ENCODE peak calls at places on chromosomes 6 and 20, in eight cellular contexts. One of them, this sample, is unnamed.

GRCh38 chr20:63092660-63093215 is 86.0 kb upstream of the BHLHE23 start:
- DNase-seq in vagina: no peak
- DNase-seq in AG04450: no peak
- DNase-seq in choroid plexus epithelial cell: no peak
- DNase-seq in fibroblast of pulmonary artery: no peak
- DNase-seq in HFFc6: no peak
- DNase-seq in endothelial cell: no peak
- DNase-seq in fibroblast of lung: no peak
- DNase-seq in this sample: peak; percentile 77

GRCh38 chr6:157632821-157633220 is 190.2 kb upstream of the SNX9 start:
- DNase-seq in vagina: no peak
- DNase-seq in AG04450: peak; percentile 55
- DNase-seq in choroid plexus epithelial cell: peak; percentile 67
- DNase-seq in fibroblast of pulmonary artery: peak; percentile 53
- DNase-seq in HFFc6: peak; percentile 54
- DNase-seq in endothelial cell: no peak
- DNase-seq in fibroblast of lung: peak; percentile 89
- DNase-seq in this sample: no peak

GRCh38 chr6:17204548-17204947 is 76.6 kb upstream of the RBM24 start:
- DNase-seq in vagina: no peak
- DNase-seq in AG04450: no peak
- DNase-seq in choroid plexus epithelial cell: no peak
- DNase-seq in fibroblast of pulmonary artery: no peak
- DNase-seq in HFFc6: no peak
- DNase-seq in endothelial cell: no peak
- DNase-seq in fibroblast of lung: no peak
- DNase-seq in this sample: no peak

GRCh38 chr6:51600514-51600913 is 486.9 kb downstream of the PKHD1 start:
- DNase-seq in vagina: no peak
- DNase-seq in AG04450: no peak
- DNase-seq in choroid plexus epithelial cell: no peak
- DNase-seq in fibroblast of pulmonary artery: no peak
- DNase-seq in HFFc6: no peak
- DNase-seq in endothelial cell: no peak
- DNase-seq in fibroblast of lung: no peak
- DNase-seq in this sample: no peak

GRCh38 chr6:32153252-32153834 is 598 bp upstream of the PPT2 start:
- DNase-seq in vagina: no peak
- DNase-seq in AG04450: no peak
- DNase-seq in choroid plexus epithelial cell: peak; percentile 48
- DNase-seq in fibroblast of pulmonary artery: no peak
- DNase-seq in HFFc6: no peak
- DNase-seq in endothelial cell: no peak
- DNase-seq in fibroblast of lung: peak; percentile 52
- DNase-seq in this sample: no peak

GRCh38 chr6:31143148-31143547 is 4.3 kb upstream of the PSORS1C2 start:
- DNase-seq in vagina: no peak
- DNase-seq in AG04450: peak; percentile 32
- DNase-seq in choroid plexus epithelial cell: peak; percentile 91
- DNase-seq in fibroblast of pulmonary artery: peak; percentile 90
- DNase-seq in HFFc6: no peak
- DNase-seq in endothelial cell: peak; percentile 23
- DNase-seq in fibroblast of lung: peak; percentile 90
- DNase-seq in this sample: no peak

GRCh38 chr6:30687659-30688431 is 1.4 kb upstream of the PPP1R18 start:
- DNase-seq in vagina: no peak
- DNase-seq in AG04450: no peak
- DNase-seq in choroid plexus epithelial cell: peak; percentile 48
- DNase-seq in fibroblast of pulmonary artery: peak; percentile 40
- DNase-seq in HFFc6: peak; percentile 53
- DNase-seq in endothelial cell: peak; percentile 21
- DNase-seq in fibroblast of lung: peak; percentile 41
- DNase-seq in this sample: no peak

GRCh38 chr6:53524455-53524815 is 20.5 kb downstream of the GCLC start:
- DNase-seq in vagina: no peak
- DNase-seq in AG04450: no peak
- DNase-seq in choroid plexus epithelial cell: peak; percentile 64
- DNase-seq in fibroblast of pulmonary artery: peak; percentile 52
- DNase-seq in HFFc6: peak; percentile 73
- DNase-seq in endothelial cell: no peak
- DNase-seq in fibroblast of lung: peak; percentile 80
- DNase-seq in this sample: no peak

GRCh38 chr6:41591859-41592502 is 45.8 kb downstream of the FOXP4 start:
- DNase-seq in vagina: no peak
- DNase-seq in AG04450: peak; percentile 27
- DNase-seq in choroid plexus epithelial cell: peak; percentile 70
- DNase-seq in fibroblast of pulmonary artery: peak; percentile 66
- DNase-seq in HFFc6: peak; percentile 38
- DNase-seq in endothelial cell: peak; percentile 87
- DNase-seq in fibroblast of lung: peak; percentile 32
- DNase-seq in this sample: no peak

GRCh38 chr6:112163295-112164257 is 76.2 kb downstream of the FAM229B start:
- DNase-seq in vagina: no peak
- DNase-seq in AG04450: no peak
- DNase-seq in choroid plexus epithelial cell: peak; percentile 55
- DNase-seq in fibroblast of pulmonary artery: peak; percentile 56
- DNase-seq in HFFc6: peak; percentile 42
- DNase-seq in endothelial cell: peak; percentile 88
- DNase-seq in fibroblast of lung: peak; percentile 31
- DNase-seq in this sample: no peak

GRCh38 chr20:58819921-58820320 is 30.8 kb downstream of the GNAS-AS1 start:
- DNase-seq in vagina: no peak
- DNase-seq in AG04450: no peak
- DNase-seq in choroid plexus epithelial cell: no peak
- DNase-seq in fibroblast of pulmonary artery: no peak
- DNase-seq in HFFc6: no peak
- DNase-seq in endothelial cell: no peak
- DNase-seq in fibroblast of lung: no peak
- DNase-seq in this sample: peak; percentile 54

GRCh38 chr6:19772891-19773290 is 64.3 kb upstream of the ID4 start:
- DNase-seq in vagina: no peak
- DNase-seq in AG04450: no peak
- DNase-seq in choroid plexus epithelial cell: peak; percentile 3
- DNase-seq in fibroblast of pulmonary artery: no peak
- DNase-seq in HFFc6: no peak
- DNase-seq in endothelial cell: no peak
- DNase-seq in fibroblast of lung: no peak
- DNase-seq in this sample: no peak

GRCh38 chr6:43859213-43859612 is 89.2 kb downstream of the VEGFA start:
- DNase-seq in vagina: no peak
- DNase-seq in AG04450: no peak
- DNase-seq in choroid plexus epithelial cell: no peak
- DNase-seq in fibroblast of pulmonary artery: no peak
- DNase-seq in HFFc6: no peak
- DNase-seq in endothelial cell: no peak
- DNase-seq in fibroblast of lung: no peak
- DNase-seq in this sample: no peak

DNA sequence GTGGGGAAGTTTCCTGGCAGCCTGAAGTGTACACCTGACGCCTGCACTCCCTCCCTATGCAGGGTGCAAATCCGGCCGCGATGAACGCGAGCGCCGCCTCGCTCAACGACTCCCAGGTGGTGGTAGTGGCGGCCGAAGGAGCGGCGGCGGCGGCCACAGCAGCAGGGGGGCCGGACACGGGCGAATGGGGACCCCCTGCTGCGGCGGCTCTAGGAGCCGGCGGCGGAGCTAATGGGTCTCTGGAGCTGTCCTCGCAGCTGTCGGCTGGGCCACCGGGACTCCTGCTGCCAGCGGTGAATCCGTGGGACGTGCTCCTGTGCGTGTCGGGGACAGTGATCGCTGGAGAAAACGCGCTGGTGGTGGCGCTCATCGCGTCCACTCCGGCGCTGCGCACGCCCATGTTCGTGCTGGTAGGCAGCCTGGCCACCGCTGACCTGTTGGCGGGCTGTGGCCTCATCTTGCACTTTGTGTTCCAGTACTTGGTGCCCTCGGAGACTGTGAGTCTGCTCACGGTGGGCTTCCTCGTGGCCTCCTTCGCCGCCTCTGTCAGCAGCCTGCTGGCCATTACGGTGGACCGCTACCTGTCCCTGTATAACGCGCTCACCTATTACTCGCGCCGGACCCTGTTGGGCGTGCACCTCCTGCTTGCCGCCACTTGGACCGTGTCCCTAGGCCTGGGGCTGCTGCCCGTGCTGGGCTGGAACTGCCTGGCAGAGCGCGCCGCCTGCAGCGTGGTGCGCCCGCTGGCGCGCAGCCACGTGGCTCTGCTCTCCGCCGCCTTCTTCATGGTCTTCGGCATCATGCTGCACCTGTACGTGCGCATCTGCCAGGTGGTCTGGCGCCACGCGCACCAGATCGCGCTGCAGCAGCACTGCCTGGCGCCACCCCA is 1.2 kb downstream of the GPR6 start:
- DNase-seq in vagina: no peak
- DNase-seq in AG04450: no peak
- DNase-seq in choroid plexus epithelial cell: no peak
- DNase-seq in fibroblast of pulmonary artery: no peak
- DNase-seq in HFFc6: no peak
- DNase-seq in endothelial cell: peak; percentile 11
- DNase-seq in fibroblast of lung: no peak
- DNase-seq in this sample: peak; percentile 90
- TF ChIP-seq CTCF in vagina: no peak
- TF ChIP-seq CTCF in AG04450: no peak
- TF ChIP-seq CTCF in choroid plexus epithelial cell: no peak
- TF ChIP-seq CTCF in fibroblast of pulmonary artery: no peak
- TF ChIP-seq CTCF in HFFc6: no peak
- TF ChIP-seq CTCF in endothelial cell: no peak
- TF ChIP-seq CTCF in fibroblast of lung: no peak
- TF ChIP-seq CTCF in this sample: no peak

GRCh38 chr6:22145823-22146379 is 150.9 kb downstream of the PRL start:
- DNase-seq in vagina: no peak
- DNase-seq in AG04450: peak; percentile 42
- DNase-seq in choroid plexus epithelial cell: peak; percentile 83
- DNase-seq in fibroblast of pulmonary artery: peak; percentile 65
- DNase-seq in HFFc6: peak; percentile 61
- DNase-seq in endothelial cell: peak; percentile 10
- DNase-seq in fibroblast of lung: peak; percentile 82
- DNase-seq in this sample: no peak
- TF ChIP-seq CTCF in vagina: no peak
- TF ChIP-seq CTCF in AG04450: peak; percentile 50
- TF ChIP-seq CTCF in choroid plexus epithelial cell: peak; percentile 57
- TF ChIP-seq CTCF in fibroblast of pulmonary artery: peak; percentile 30
- TF ChIP-seq CTCF in HFFc6: no peak
- TF ChIP-seq CTCF in endothelial cell: no peak
- TF ChIP-seq CTCF in fibroblast of lung: peak; percentile 52
- TF ChIP-seq CTCF in this sample: peak; percentile 73

GRCh38 chr6:38774933-38775707 is 60.0 kb downstream of the DNAH8 start:
- DNase-seq in vagina: no peak
- DNase-seq in AG04450: no peak
- DNase-seq in choroid plexus epithelial cell: no peak
- DNase-seq in fibroblast of pulmonary artery: no peak
- DNase-seq in HFFc6: no peak
- DNase-seq in endothelial cell: no peak
- DNase-seq in fibroblast of lung: no peak
- DNase-seq in this sample: no peak

GRCh38 chr6:38776515-38776914 is 61.4 kb downstream of the DNAH8 start:
- DNase-seq in vagina: no peak
- DNase-seq in AG04450: no peak
- DNase-seq in choroid plexus epithelial cell: peak; percentile 60
- DNase-seq in fibroblast of pulmonary artery: no peak
- DNase-seq in HFFc6: peak; percentile 44
- DNase-seq in endothelial cell: no peak
- DNase-seq in fibroblast of lung: peak; percentile 49
- DNase-seq in this sample: no peak

GRCh38 chr6:38771111-38771694 is 56.1 kb downstream of the DNAH8 start:
- DNase-seq in vagina: no peak
- DNase-seq in AG04450: no peak
- DNase-seq in choroid plexus epithelial cell: peak; percentile 43
- DNase-seq in fibroblast of pulmonary artery: peak; percentile 29
- DNase-seq in HFFc6: no peak
- DNase-seq in endothelial cell: no peak
- DNase-seq in fibroblast of lung: no peak
- DNase-seq in this sample: no peak

GRCh38 chr6:38775870-38776269 is 60.8 kb downstream of the DNAH8 start:
- DNase-seq in vagina: no peak
- DNase-seq in AG04450: no peak
- DNase-seq in choroid plexus epithelial cell: no peak
- DNase-seq in fibroblast of pulmonary artery: no peak
- DNase-seq in HFFc6: no peak
- DNase-seq in endothelial cell: no peak
- DNase-seq in fibroblast of lung: no peak
- DNase-seq in this sample: no peak

GRCh38 chr6:38773338-38773737 is 58.2 kb downstream of the DNAH8 start:
- DNase-seq in vagina: no peak
- DNase-seq in AG04450: no peak
- DNase-seq in choroid plexus epithelial cell: no peak
- DNase-seq in fibroblast of pulmonary artery: peak; percentile 8
- DNase-seq in HFFc6: no peak
- DNase-seq in endothelial cell: peak; percentile 31
- DNase-seq in fibroblast of lung: no peak
- DNase-seq in this sample: no peak
- TF ChIP-seq CTCF in vagina: no peak
- TF ChIP-seq CTCF in AG04450: peak; percentile 12
- TF ChIP-seq CTCF in choroid plexus epithelial cell: peak; percentile 55
- TF ChIP-seq CTCF in fibroblast of pulmonary artery: peak; percentile 36
- TF ChIP-seq CTCF in HFFc6: peak; percentile 55
- TF ChIP-seq CTCF in endothelial cell: peak; percentile 30
- TF ChIP-seq CTCF in fibroblast of lung: no peak
- TF ChIP-seq CTCF in this sample: peak; percentile 32

GRCh38 chr6:148203970-148204369 is 138.7 kb upstream of the SASH1 start:
- DNase-seq in vagina: no peak
- DNase-seq in AG04450: peak; percentile 76
- DNase-seq in choroid plexus epithelial cell: peak; percentile 5
- DNase-seq in fibroblast of pulmonary artery: peak; percentile 41
- DNase-seq in HFFc6: no peak
- DNase-seq in endothelial cell: no peak
- DNase-seq in fibroblast of lung: peak; percentile 98
- DNase-seq in this sample: no peak

GRCh38 chr6:148195511-148195910 is 147.1 kb upstream of the SASH1 start:
- DNase-seq in vagina: no peak
- DNase-seq in AG04450: no peak
- DNase-seq in choroid plexus epithelial cell: no peak
- DNase-seq in fibroblast of pulmonary artery: no peak
- DNase-seq in HFFc6: no peak
- DNase-seq in endothelial cell: no peak
- DNase-seq in fibroblast of lung: no peak
- DNase-seq in this sample: no peak

GRCh38 chr6:148200302-148200701 is 142.3 kb upstream of the SASH1 start:
- DNase-seq in vagina: no peak
- DNase-seq in AG04450: no peak
- DNase-seq in choroid plexus epithelial cell: peak; percentile 7
- DNase-seq in fibroblast of pulmonary artery: no peak
- DNase-seq in HFFc6: no peak
- DNase-seq in endothelial cell: no peak
- DNase-seq in fibroblast of lung: no peak
- DNase-seq in this sample: no peak

GRCh38 chr6:148203281-148203925 is 139.2 kb upstream of the SASH1 start:
- DNase-seq in vagina: no peak
- DNase-seq in AG04450: peak; percentile 97
- DNase-seq in choroid plexus epithelial cell: peak; percentile 47
- DNase-seq in fibroblast of pulmonary artery: peak; percentile 8
- DNase-seq in HFFc6: peak; percentile 26
- DNase-seq in endothelial cell: no peak
- DNase-seq in fibroblast of lung: peak; percentile 93
- DNase-seq in this sample: no peak

DNA sequence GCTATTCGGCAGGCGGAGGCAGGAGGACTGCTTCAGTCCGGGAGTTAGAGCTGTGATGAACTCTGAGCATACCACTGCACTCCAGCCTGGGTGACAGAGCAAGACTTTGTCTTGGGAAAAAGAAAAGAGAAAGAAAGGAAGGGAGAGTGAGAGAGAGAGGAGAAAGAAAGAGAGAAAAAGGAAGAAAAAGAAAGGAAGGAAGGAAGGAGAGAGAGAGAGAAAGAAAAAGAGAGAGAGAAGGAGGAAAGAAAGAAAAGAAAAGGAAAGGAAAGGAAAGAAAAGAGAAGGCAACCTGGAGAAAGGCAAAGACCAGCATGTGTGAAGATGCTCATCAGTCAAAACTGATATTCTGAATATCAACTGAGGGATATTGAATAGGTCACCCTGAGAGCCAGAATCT is 143.1 kb upstream of the SASH1 start:
- DNase-seq in vagina: no peak
- DNase-seq in AG04450: no peak
- DNase-seq in choroid plexus epithelial cell: no peak
- DNase-seq in fibroblast of pulmonary artery: no peak
- DNase-seq in HFFc6: no peak
- DNase-seq in endothelial cell: no peak
- DNase-seq in fibroblast of lung: no peak
- DNase-seq in this sample: no peak
- TF ChIP-seq CTCF in vagina: no peak
- TF ChIP-seq CTCF in AG04450: no peak
- TF ChIP-seq CTCF in choroid plexus epithelial cell: no peak
- TF ChIP-seq CTCF in fibroblast of pulmonary artery: no peak
- TF ChIP-seq CTCF in HFFc6: no peak
- TF ChIP-seq CTCF in endothelial cell: no peak
- TF ChIP-seq CTCF in fibroblast of lung: no peak
- TF ChIP-seq CTCF in this sample: no peak